ENCODE peak calls at places on chromosomes 7 and 10, in four cellular contexts. C is tibial nerve, K is GM20000, N is heart left ventricle. S is an unnamed sample.

GRCh38 chr7:19587291-19587690 is 121.5 kb downstream of the POLR1F start:
- DNase-seq in C (no peak), K (no peak), N (no peak), S (no peak)

GRCh38 chr7:32062150-32062549 is 8.1 kb downstream of the PDE1C start:
- DNase-seq in C (peak), K (peak), N (no peak), S (no peak)

GRCh38 chr7:131935180-131935579 is 378.8 kb upstream of the PODXL start:
- DNase-seq in C (no peak), K (no peak), N (no peak), S (no peak)

GRCh38 chr10:49058341-49059255 is 56.7 kb downstream of the VSTM4 start:
- DNase-seq in C (no peak), K (no peak), N (peak), S (no peak)

GRCh38 chr10:95445223-95445836 is 115.8 kb downstream of the SORBS1 start:
- DNase-seq in C (no peak), K (no peak), N (peak), S (peak)

GRCh38 chr10:45420453-45421192 is 46.6 kb downstream of the ALOX5 start:
- DNase-seq in C (peak), K (peak), N (peak), S (no peak)

GRCh38 chr7:20508109-20508508 is 107.4 kb upstream of the ABCB5 start:
- DNase-seq in C (no peak), K (no peak), N (no peak), S (no peak)

GRCh38 chr7:46569117-46569433 is 648.0 kb upstream of the IGFBP3 start:
- DNase-seq in C (no peak), K (no peak), N (no peak), S (no peak)

GRCh38 chr7:129635300-129636029 is 23.9 kb downstream of the NRF1 start:
- DNase-seq in C (peak), K (peak), N (peak), S (peak)

GRCh38 chr10:6083523-6084475 is 5.0 kb upstream of the RBM17 start:
- DNase-seq in C (no peak), K (no peak), N (no peak), S (no peak)

GRCh38 chr7:140625908-140626868 is 14.4 kb downstream of the DENND2A start:
- DNase-seq in C (peak), K (no peak), N (peak), S (peak)

GRCh38 chr10:72335394-72336258 is 19.1 kb downstream of the DNAJB12 start:
- DNase-seq in C (peak), K (peak), N (peak), S (no peak)

GRCh38 chr7:101733713-101734475 is 83.5 kb upstream of the CUX1 start:
- DNase-seq in C (no peak), K (peak), N (no peak), S (no peak)

GRCh38 chr10:104548090-104548489 is 93.0 kb upstream of the SORCS3 start:
- DNase-seq in C (no peak), K (no peak), N (no peak), S (no peak)

GRCh38 chr10:6204063-6204340 is 1.3 kb downstream of the PFKFB3 start:
- DNase-seq in C (no peak), K (peak), N (no peak), S (no peak)

GRCh38 chr10:98349508-98349922 is 65.5 kb downstream of the PYROXD2 start:
- DNase-seq in C (peak), K (peak), N (peak), S (peak)

GRCh38 chr7:140316165-140316661 is 82.1 kb downstream of the SLC37A3 start:
- DNase-seq in C (peak), K (no peak), N (peak), S (peak)

GRCh38 chr10:46547331-46547880 is 9.1 kb downstream of the GPRIN2 start:
- DNase-seq in C (peak), K (no peak), N (peak), S (no peak)

GRCh38 chr7:135678612-135679575 is 16.6 kb downstream of the STMP1 start:
- DNase-seq in C (no peak), K (no peak), N (no peak), S (no peak)

GRCh38 chr10:76415559-76415958 is 984.1 kb downstream of the LRMDA start:
- DNase-seq in C (no peak), K (no peak), N (no peak), S (no peak)

GRCh38 chr7:137760111-137760510 is 86.7 kb downstream of the DGKI start:
- DNase-seq in C (no peak), K (no peak), N (no peak), S (no peak)

GRCh38 chr10:110512461-110513187 is 14.9 kb downstream of the DUSP5 start:
- DNase-seq in C (no peak), K (no peak), N (no peak), S (no peak)

GRCh38 chr10:71253981-71254818 is 41.8 kb downstream of the UNC5B start:
- DNase-seq in C (no peak), K (no peak), N (peak), S (no peak)

GRCh38 chr10:31929260-31929985 is 792 bp upstream of the ARHGAP12 start:
- DNase-seq in C (peak), K (peak), N (peak), S (no peak)

GRCh38 chr10:72081772-72082590 is 6.4 kb downstream of the SPOCK2 start:
- DNase-seq in C (no peak), K (no peak), N (no peak), S (no peak)

GRCh38 chr7:109044691-109045090 is 475.0 kb downstream of the DNAJB9 start:
- DNase-seq in C (no peak), K (no peak), N (no peak), S (no peak)

GRCh38 chr7:49866076-49866735 is 92.8 kb downstream of the VWC2 start:
- DNase-seq in C (no peak), K (no peak), N (no peak), S (no peak)

GRCh38 chr7:155860840-155861479 is 48.7 kb upstream of the SHH start:
- DNase-seq in C (no peak), K (no peak), N (no peak), S (no peak)

GRCh38 chr10:73083234-73083633 is 13.4 kb downstream of the P4HA1 start:
- DNase-seq in C (no peak), K (no peak), N (no peak), S (no peak)

GRCh38 chr10:79259834-79260233 is 87.4 kb upstream of the PPIF start:
- DNase-seq in C (no peak), K (no peak), N (no peak), S (no peak)

GRCh38 chr10:55897436-55897835 is 463.6 kb downstream of the ZWINT start:
- DNase-seq in C (no peak), K (no peak), N (no peak), S (no peak)

GRCh38 chr10:12409613-12410012 is 60.3 kb downstream of the CAMK1D start:
- DNase-seq in C (no peak), K (no peak), N (no peak), S (no peak)

GRCh38 chr10:128116851-128117615 is 9.2 kb downstream of the MKI67 start:
- DNase-seq in C (no peak), K (no peak), N (no peak), S (no peak)
- TF ChIP-seq CTCF in C (no peak), K (no peak), N (no peak), S (no peak)

DNA sequence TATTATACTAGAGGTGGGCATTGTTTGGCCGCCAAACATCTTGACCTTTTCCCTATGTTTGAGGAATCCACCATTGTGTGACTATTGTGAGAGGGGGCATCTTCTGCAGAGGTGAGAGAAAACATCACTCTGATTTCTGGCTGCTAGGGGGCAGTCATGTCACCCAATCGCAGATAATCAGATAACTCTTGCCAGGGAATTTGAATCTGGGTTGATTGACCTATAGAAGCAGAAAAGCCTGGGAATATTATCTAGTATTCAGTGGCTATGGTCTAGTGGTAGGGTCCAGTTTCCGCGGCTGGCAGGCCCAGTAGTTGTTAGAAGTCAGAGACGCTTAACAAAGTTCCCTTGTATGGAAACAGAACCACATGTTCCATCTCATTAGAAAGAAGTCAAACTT is 808.5 kb downstream of the PHTF2 start:
- DNase-seq in C (no peak), K (no peak), N (no peak), S (no peak)
- TF ChIP-seq CTCF in C (no peak), K (no peak), N (no peak), S (no peak)

GRCh38 chr7:3302681-3303320 is 1.7 kb downstream of the SDK1 start:
- DNase-seq in C (no peak), K (no peak), N (no peak), S (no peak)

GRCh38 chr7:3300221-3300650 is 816 bp upstream of the SDK1 start:
- DNase-seq in C (no peak), K (no peak), N (no peak), S (no peak)

GRCh38 chr7:3301472-3301778 is 373 bp downstream of the SDK1 start:
- DNase-seq in C (no peak), K (peak), N (no peak), S (no peak)

GRCh38 chr7:3300651-3301471 is at the start of gene SDK1:
- DNase-seq in C (peak), K (peak), N (peak), S (peak)

DNA sequence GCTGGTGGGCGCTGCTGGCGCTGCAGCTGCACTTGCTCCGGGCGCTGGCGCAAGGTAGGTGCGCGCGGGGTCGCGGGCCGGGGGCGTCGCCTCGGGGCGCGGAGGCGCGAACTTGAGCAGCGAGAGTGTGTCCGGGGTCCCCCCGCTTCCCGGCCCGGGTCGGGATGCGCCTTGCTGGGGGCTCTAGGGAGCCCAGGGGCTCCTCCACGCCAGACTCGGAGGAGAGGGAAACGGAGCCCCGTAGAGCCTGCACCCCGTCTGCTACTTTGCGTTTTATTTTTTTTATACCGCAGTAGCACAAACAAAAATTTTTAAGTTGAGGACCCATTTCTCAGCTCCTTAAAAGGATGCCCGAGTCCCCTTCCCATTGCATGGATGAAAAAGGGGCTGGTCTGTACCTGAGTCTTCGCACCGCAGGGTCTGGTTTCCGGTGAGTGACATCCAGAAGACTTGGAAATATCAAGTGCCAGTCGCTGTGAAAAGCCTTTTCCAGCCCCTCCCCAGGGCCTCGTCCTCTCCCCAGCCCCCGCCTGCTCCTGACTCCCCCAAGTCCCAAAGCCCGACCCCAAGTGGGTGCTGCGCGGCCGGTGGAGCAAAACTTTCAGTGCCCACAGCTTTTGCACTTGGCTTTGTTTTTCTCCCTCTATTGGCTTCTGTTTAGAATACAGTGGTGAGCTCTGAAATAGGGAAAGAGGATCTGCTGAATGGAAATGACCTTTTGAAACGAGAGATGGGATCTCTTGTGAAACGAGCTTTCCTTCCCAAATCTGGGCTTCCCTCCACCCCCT is 973 bp downstream of the SDK1 start:
- DNase-seq in C (no peak), K (peak), N (peak), S (no peak)
- TF ChIP-seq CTCF in C (no peak), K (no peak), N (peak), S (peak)

DNA sequence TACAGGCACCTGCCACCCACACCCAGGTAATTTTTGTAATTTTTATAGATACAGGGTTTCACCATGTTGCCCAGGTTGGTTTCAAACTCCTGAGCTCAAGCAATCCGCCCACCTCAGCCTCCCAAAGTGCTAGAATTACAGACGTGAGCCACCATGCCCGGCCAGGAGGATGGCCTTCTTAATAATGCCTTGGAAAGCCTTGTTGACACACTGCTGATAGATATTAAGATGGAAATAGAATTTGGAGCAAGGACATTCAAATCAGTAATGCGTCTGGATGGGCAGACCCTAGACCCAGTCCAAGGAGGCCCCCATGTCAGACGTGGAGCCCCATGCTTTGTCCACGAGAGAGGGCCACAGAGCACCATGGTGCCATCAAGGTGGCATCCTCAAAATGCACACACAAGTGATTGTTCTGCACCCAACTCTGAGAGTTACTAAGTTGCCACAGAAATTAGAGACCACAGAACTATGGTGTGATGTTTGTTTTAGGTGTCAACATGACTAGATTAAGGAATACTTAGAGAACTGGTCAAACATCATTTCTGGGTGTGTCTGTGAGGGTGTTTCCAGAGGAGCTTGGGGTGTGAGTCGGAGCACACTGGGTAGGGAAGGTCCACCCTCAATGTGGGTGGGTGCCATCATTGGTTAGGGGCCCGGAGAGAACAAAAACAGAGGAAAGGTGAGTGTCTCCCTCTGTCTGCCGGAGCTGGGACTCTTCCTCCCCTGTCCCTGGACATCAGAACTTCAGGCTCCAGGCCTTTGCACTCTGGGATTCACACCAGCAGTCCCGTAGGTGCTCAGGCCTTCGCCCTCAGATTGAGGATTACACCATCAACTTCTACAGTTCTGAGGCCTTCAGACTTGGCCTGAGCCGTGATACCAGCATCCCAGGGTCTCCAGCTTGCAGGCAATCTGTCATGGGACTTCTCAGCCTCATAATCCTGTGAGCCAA is 34.5 kb downstream of the EBF3 start:
- DNase-seq in C (no peak), K (no peak), N (no peak), S (no peak)
- TF ChIP-seq CTCF in C (no peak), K (no peak), N (peak), S (no peak)

DNA sequence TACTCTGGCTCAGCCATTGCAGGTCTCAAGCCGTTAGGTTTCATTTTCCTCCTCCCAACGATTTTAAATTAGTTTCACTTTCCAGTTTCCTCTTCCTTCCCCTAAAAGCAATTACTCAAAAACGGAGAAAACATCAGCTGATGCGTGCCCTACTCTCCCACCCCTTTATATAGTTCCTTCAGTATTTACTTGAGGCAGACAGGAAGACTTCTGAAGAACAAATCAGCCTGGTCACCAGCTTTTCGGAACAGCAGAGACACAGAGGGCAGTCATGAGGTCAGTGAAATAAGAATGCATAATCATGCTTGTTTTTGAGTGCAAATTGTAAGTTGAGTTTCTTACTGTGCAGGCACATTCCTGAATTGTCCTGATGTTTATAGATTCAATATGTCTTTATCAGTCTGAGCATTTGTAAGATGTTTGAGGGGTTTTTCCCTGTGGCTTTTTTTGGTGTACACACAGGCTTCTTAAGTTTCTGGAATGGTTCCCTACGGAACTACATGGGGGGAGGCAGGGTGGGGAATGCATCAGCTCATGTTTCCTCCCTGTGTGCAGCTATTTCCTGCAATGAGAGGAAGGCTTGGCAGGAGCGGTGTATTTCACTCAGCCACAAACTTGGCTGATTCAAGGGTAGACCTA is at the start of gene IFIT3:
- DNase-seq in C (peak), K (peak), N (peak), S (peak)
- TF ChIP-seq CTCF in C (no peak), K (no peak), N (no peak), S (no peak)

GRCh38 chr7:106039486-106040060 is 72.5 kb downstream of the SYPL1 start:
- DNase-seq in C (no peak), K (no peak), N (no peak), S (peak)
- TF ChIP-seq CTCF in C (no peak), K (no peak), N (no peak), S (peak)

DNA sequence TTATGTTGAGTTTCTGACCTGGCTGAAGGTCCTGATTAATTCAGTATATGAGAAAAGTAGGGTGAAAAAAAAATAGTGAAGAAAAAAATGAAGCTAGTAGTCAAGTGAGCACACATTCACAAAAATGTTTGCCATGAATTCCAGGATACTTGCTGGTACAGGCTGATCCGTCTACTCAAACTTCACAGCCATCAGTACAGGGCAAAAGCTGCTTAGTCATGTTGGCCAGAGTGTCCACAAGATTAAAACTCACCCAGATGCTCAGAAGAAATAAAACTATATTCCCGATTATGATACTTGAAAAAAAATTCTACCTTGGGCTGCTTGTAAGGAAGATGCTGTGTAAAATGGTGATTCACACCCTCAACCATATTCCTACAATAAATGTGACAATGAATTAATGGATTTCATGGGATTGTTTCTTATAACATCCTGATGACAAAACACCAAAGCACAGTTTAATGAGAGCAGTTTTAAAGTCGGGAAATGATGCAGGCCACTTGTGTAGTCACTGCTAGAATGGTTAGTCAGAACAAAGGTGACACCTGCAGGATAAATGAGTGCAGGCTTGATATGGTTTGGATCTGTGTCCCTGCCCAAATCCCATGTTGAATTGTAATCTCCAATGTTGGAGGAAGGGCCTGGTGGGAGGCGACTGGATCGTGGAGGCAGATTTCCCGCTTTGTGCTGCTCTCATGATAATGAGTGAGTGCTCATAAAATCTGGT is 49.2 kb upstream of the ANKRD1 start:
- DNase-seq in C (no peak), K (no peak), N (no peak), S (no peak)
- TF ChIP-seq CTCF in C (no peak), K (no peak), N (peak), S (peak)

GRCh38 chr7:105799677-105800076 is 76.7 kb downstream of the ATXN7L1 start:
- DNase-seq in C (no peak), K (no peak), N (peak), S (no peak)

GRCh38 chr7:105796365-105796764 is 80.0 kb downstream of the ATXN7L1 start:
- DNase-seq in C (no peak), K (no peak), N (no peak), S (no peak)

GRCh38 chr7:105799006-105799405 is 77.4 kb downstream of the ATXN7L1 start:
- DNase-seq in C (no peak), K (no peak), N (no peak), S (no peak)

GRCh38 chr7:105794741-105795729 is 81.4 kb downstream of the ATXN7L1 start:
- DNase-seq in C (no peak), K (no peak), N (peak), S (peak)

GRCh38 chr7:105797652-105798051 is 78.7 kb downstream of the ATXN7L1 start:
- DNase-seq in C (no peak), K (no peak), N (no peak), S (no peak)
- TF ChIP-seq CTCF in C (no peak), K (no peak), N (no peak), S (no peak)

S was measured in AG09319.